ENCODE peak calls at places on chromosomes 5 and 9, in five cellular contexts. One of them, this sample, is unnamed.

GRCh38 chr9:38621434-38622082 is 1.2 kb upstream of the ANKRD18A start:
- DNase-seq in cardiac muscle cell: peak
- DNase-seq in AG10803: no peak
- DNase-seq in NCI-H1436: no peak
- DNase-seq in choroid plexus epithelial cell: no peak
- DNase-seq in this sample: no peak

GRCh38 chr9:7691909-7692308 is 107.7 kb downstream of the DMAC1 start:
- DNase-seq in choroid plexus epithelial cell: no peak
- DNase-seq in NCI-H1436: no peak
- DNase-seq in cardiac muscle cell: no peak
- DNase-seq in AG10803: no peak
- DNase-seq in this sample: no peak

GRCh38 chr5:37891832-37892231 is 52.0 kb upstream of the GDNF start:
- DNase-seq in NCI-H1436: no peak
- DNase-seq in choroid plexus epithelial cell: no peak
- DNase-seq in cardiac muscle cell: no peak
- DNase-seq in AG10803: no peak
- DNase-seq in this sample: no peak

GRCh38 chr5:139383275-139383992 is at the start of gene SLC23A1:
- DNase-seq in AG10803: peak
- DNase-seq in choroid plexus epithelial cell: no peak
- DNase-seq in cardiac muscle cell: no peak
- DNase-seq in NCI-H1436: no peak
- DNase-seq in this sample: no peak

GRCh38 chr5:38603691-38604090 is 47.2 kb upstream of the LIFR start:
- DNase-seq in choroid plexus epithelial cell: peak
- DNase-seq in AG10803: peak
- DNase-seq in NCI-H1436: no peak
- DNase-seq in cardiac muscle cell: peak
- DNase-seq in this sample: no peak

GRCh38 chr9:107557236-107557990 is 67.8 kb upstream of the KLF4 start:
- DNase-seq in choroid plexus epithelial cell: peak
- DNase-seq in cardiac muscle cell: peak
- DNase-seq in NCI-H1436: no peak
- DNase-seq in AG10803: no peak
- DNase-seq in this sample: no peak

GRCh38 chr5:16057277-16057676 is 122.3 kb downstream of the MARCHF11 start:
- DNase-seq in choroid plexus epithelial cell: peak
- DNase-seq in cardiac muscle cell: no peak
- DNase-seq in AG10803: peak
- DNase-seq in NCI-H1436: no peak
- DNase-seq in this sample: no peak

GRCh38 chr9:133584559-133585476 is 24.4 kb downstream of the FAM163B start:
- DNase-seq in choroid plexus epithelial cell: no peak
- DNase-seq in NCI-H1436: peak
- DNase-seq in AG10803: no peak
- DNase-seq in cardiac muscle cell: peak
- DNase-seq in this sample: no peak

GRCh38 chr9:137161558-137162483 is 8.0 kb downstream of the LRRC26 start:
- DNase-seq in NCI-H1436: peak
- DNase-seq in choroid plexus epithelial cell: no peak
- DNase-seq in cardiac muscle cell: no peak
- DNase-seq in AG10803: no peak
- DNase-seq in this sample: no peak

This sample was measured in nucleus accumbens.